ENCODE peak calls at places on chromosome 1, in seven cellular contexts. N, Q, W, V, K, R and A are unnamed samples.

GRCh38 chr1:4963251-4963650 is 308.8 kb downstream of the AJAP1 start:
- DNase-seq in W (no peak), K (peak; percentile 26), R (no peak), N (no peak), V (no peak), Q (no peak), A (no peak)

GRCh38 chr1:200990114-200990513 is 33.4 kb downstream of the KIF21B start:
- DNase-seq in W (no peak), K (no peak), N (no peak), Q (no peak), V (no peak), R (no peak), A (no peak)

GRCh38 chr1:44144962-44145756 is 3.7 kb upstream of the KLF18 start:
- DNase-seq in K (peak; percentile 6), Q (no peak), N (no peak), R (no peak), V (no peak), W (no peak), A (no peak)

GRCh38 chr1:40824591-40825429 is 37.4 kb downstream of the CITED4 start:
- DNase-seq in K (peak; percentile 36), R (peak; percentile 83), Q (no peak), W (no peak), V (no peak), N (peak; percentile 72), A (peak; percentile 93)

GRCh38 chr1:32321712-32322291 is 14.2 kb downstream of the MARCKSL1 start:
- DNase-seq in Q (no peak), V (no peak), R (peak; percentile 16), N (no peak), K (peak; percentile 88), W (no peak), A (no peak)

GRCh38 chr1:234237416-234237815 is 135.8 kb upstream of the COA6 start:
- DNase-seq in K (no peak), W (no peak), N (no peak), R (no peak), Q (no peak), V (no peak), A (no peak)

GRCh38 chr1:101022294-101022693 is 3.3 kb downstream of the DPH5 start:
- DNase-seq in R (peak; percentile 30), K (no peak), W (no peak), V (no peak), Q (no peak), N (no peak), A (no peak)

GRCh38 chr1:8347635-8348034 is 29.7 kb downstream of the SLC45A1 start:
- DNase-seq in V (no peak), R (peak; percentile 29), N (no peak), Q (no peak), W (no peak), K (no peak), A (no peak)

GRCh38 chr1:207362962-207363858 is 41.7 kb downstream of the CD55 start:
- DNase-seq in K (no peak), R (peak; percentile 19), N (no peak), V (no peak), Q (no peak), W (peak; percentile 31), A (no peak)

GRCh38 chr1:236673284-236673919 is 12.9 kb upstream of the ACTN2 start:
- DNase-seq in N (no peak), R (no peak), W (no peak), V (no peak), Q (no peak), K (no peak), A (no peak)

GRCh38 chr1:181936768-181937581 is 124.5 kb downstream of the ZNF648 start:
- DNase-seq in W (peak; percentile 51), N (peak; percentile 93), Q (no peak), V (no peak), R (no peak), K (peak; percentile 64), A (peak; percentile 61)

GRCh38 chr1:117654485-117655219 is 48.8 kb downstream of the TENT5C start:
- DNase-seq in V (no peak), R (peak; percentile 22), K (no peak), W (no peak), N (no peak), Q (no peak), A (no peak)

GRCh38 chr1:72399807-72400206 is 117.5 kb upstream of the NEGR1 start:
- DNase-seq in V (no peak), K (no peak), Q (no peak), N (no peak), R (no peak), W (no peak), A (no peak)

GRCh38 chr1:109532365-109533136 is 7.1 kb upstream of the GPR61 start:
- DNase-seq in W (peak; percentile 93), V (no peak), Q (peak; percentile 83), R (peak; percentile 88), K (peak; percentile 58), N (peak; percentile 77), A (peak; percentile 79)

GRCh38 chr1:62144238-62144831 is 50.3 kb upstream of the L1TD1 start:
- DNase-seq in N (peak; percentile 72), Q (no peak), W (peak; percentile 26), R (peak; percentile 54), K (peak; percentile 41), V (peak; percentile 30), A (peak; percentile 55)

GRCh38 chr1:92968138-92969032 is 7.1 kb upstream of the DIPK1A start:
- DNase-seq in R (peak; percentile 9), W (peak; percentile 42), K (no peak), V (no peak), N (no peak), Q (no peak), A (no peak)

GRCh38 chr1:109927908-109928307 is 17.3 kb downstream of the CSF1 start:
- DNase-seq in V (no peak), K (peak; percentile 68), N (no peak), R (peak; percentile 84), Q (no peak), W (no peak), A (no peak)

GRCh38 chr1:82318265-82318664 is 517.5 kb downstream of the ADGRL2 start:
- DNase-seq in V (no peak), K (no peak), R (no peak), W (no peak), N (no peak), Q (no peak), A (no peak)

GRCh38 chr1:7659514-7659913 is 111.6 kb upstream of the VAMP3 start:
- DNase-seq in W (no peak), R (no peak), N (no peak), Q (no peak), V (no peak), K (no peak), A (no peak)

GRCh38 chr1:53715478-53715877 is 23.5 kb downstream of the GLIS1 start:
- DNase-seq in W (peak; percentile 16), K (peak; percentile 20), Q (no peak), V (no peak), N (peak; percentile 38), R (peak; percentile 32), A (no peak)

GRCh38 chr1:20640183-20640597 is 6.9 kb downstream of the PINK1 start:
- DNase-seq in V (peak; percentile 27), N (no peak), R (peak; percentile 63), W (peak; percentile 64), Q (no peak), K (peak; percentile 45), A (peak; percentile 64)

GRCh38 chr1:150365945-150366344 is 2.0 kb downstream of the RPRD2 start:
- DNase-seq in R (peak; percentile 44), W (no peak), Q (no peak), N (no peak), V (no peak), K (no peak), A (no peak)

GRCh38 chr1:38072858-38073257 is 26.3 kb upstream of the POU3F1 start:
- DNase-seq in Q (no peak), K (no peak), R (no peak), V (no peak), N (no peak), W (no peak), A (no peak)

GRCh38 chr1:14841456-14841855 is 243.0 kb downstream of the KAZN start:
- DNase-seq in N (no peak), V (no peak), Q (no peak), W (no peak), R (no peak), K (no peak), A (no peak)

GRCh38 chr1:239700667-239701066 is 314.3 kb downstream of the CHRM3 start:
- DNase-seq in K (no peak), N (no peak), W (no peak), V (no peak), Q (no peak), R (no peak), A (no peak)

GRCh38 chr1:245441699-245442098 is 286.9 kb downstream of the KIF26B start:
- DNase-seq in V (peak; percentile 20), W (no peak), K (no peak), R (peak; percentile 59), N (no peak), Q (no peak), A (no peak)

GRCh38 chr1:41892211-41892840 is 26.4 kb downstream of the HIVEP3 start:
- DNase-seq in N (no peak), K (no peak), R (no peak), Q (no peak), V (no peak), W (no peak), A (no peak)

GRCh38 chr1:222441006-222441620 is 106.8 kb downstream of the HHIPL2 start:
- DNase-seq in K (no peak), W (no peak), Q (no peak), R (no peak), V (no peak), N (no peak), A (no peak)

GRCh38 chr1:177164380-177165068 is at the start of gene ASTN1:
- DNase-seq in R (no peak), V (no peak), Q (no peak), K (no peak), W (no peak), N (peak; percentile 54), A (peak; percentile 58)

GRCh38 chr1:24727490-24728214 is 17.6 kb upstream of the CLIC4 start:
- DNase-seq in N (no peak), Q (no peak), R (peak; percentile 95), V (no peak), W (no peak), K (no peak), A (no peak)

GRCh38 chr1:37420461-37420860 is 53.9 kb upstream of the ZC3H12A start:
- DNase-seq in R (no peak), K (no peak), Q (no peak), V (no peak), N (no peak), W (no peak), A (no peak)